ENCODE peak calls at places on chromosomes 6 and 20, in five cellular contexts. V is neural crest cell, B is fibroblast of pulmonary artery, G is fibroblast of lung, Z is HL-60. E is an unnamed sample.

GRCh38 chr6:35489995-35490791 is 6.7 kb downstream of the TEAD3 start:
- DNase-seq in B (peak), G (peak), Z (no peak), V (peak), E (peak)

GRCh38 chr20:29079769-29080690 is 2177.4 kb upstream of the DEFB115 start:
- DNase-seq in B (peak), G (peak), Z (no peak), V (no peak), E (no peak)

GRCh38 chr6:50822078-50822476 is 3.4 kb downstream of the TFAP2B start:
- DNase-seq in B (no peak), V (no peak), G (no peak), Z (no peak), E (no peak)

GRCh38 chr6:78831492-78831891 is 35.9 kb upstream of the IRAK1BP1 start:
- DNase-seq in Z (no peak), B (peak), V (no peak), G (peak), E (no peak)

GRCh38 chr20:40798066-40798465 is 109.0 kb upstream of the MAFB start:
- DNase-seq in Z (no peak), G (no peak), V (no peak), B (no peak), E (no peak)

GRCh38 chr6:84645563-84646266 is 118.7 kb downstream of the TBX18 start:
- DNase-seq in V (no peak), Z (no peak), G (peak), B (peak), E (no peak)

GRCh38 chr6:117616971-117617765 is 14.9 kb upstream of the GOPC start:
- DNase-seq in B (no peak), Z (no peak), G (no peak), V (no peak), E (no peak)

GRCh38 chr6:6131492-6132109 is 124.9 kb upstream of the NRN1 start:
- DNase-seq in V (no peak), Z (peak), G (no peak), B (no peak), E (no peak)

GRCh38 chr6:36752187-36752885 is 54.7 kb downstream of the RAB44 start:
- DNase-seq in V (no peak), B (no peak), G (no peak), Z (no peak), E (no peak)

GRCh38 chr6:164068533-164068932 is 654.0 kb downstream of the QKI start:
- DNase-seq in B (no peak), Z (no peak), V (no peak), G (peak), E (no peak)

GRCh38 chr20:32463642-32464400 is 105.7 kb downstream of the ASXL1 start:
- DNase-seq in V (peak), B (no peak), Z (no peak), G (no peak), E (no peak)

GRCh38 chr20:59765599-59766177 is 161.3 kb downstream of the PHACTR3 start:
- DNase-seq in B (no peak), V (peak), G (no peak), Z (no peak), E (peak)

GRCh38 chr6:23775127-23775526 is 350.9 kb upstream of the NRSN1 start:
- DNase-seq in V (no peak), B (no peak), Z (no peak), G (peak), E (no peak)

GRCh38 chr6:19812512-19813119 is 24.6 kb upstream of the ID4 start:
- DNase-seq in G (peak), V (no peak), B (peak), Z (peak), E (no peak)

GRCh38 chr6:38935051-38935450 is 113.5 kb upstream of the GLP1R start:
- DNase-seq in B (peak), G (no peak), Z (no peak), V (no peak), E (no peak)

GRCh38 chr6:132215805-132216204 is 185.5 kb downstream of the MOXD1 start:
- DNase-seq in V (no peak), G (no peak), Z (no peak), B (no peak), E (no peak)

GRCh38 chr6:3522561-3523287 is 65.9 kb upstream of the SLC22A23 start:
- DNase-seq in B (peak), V (no peak), G (peak), Z (no peak), E (no peak)

GRCh38 chr6:155958550-155958949 is 502.9 kb upstream of the NOX3 start:
- DNase-seq in G (no peak), V (no peak), Z (no peak), B (no peak), E (no peak)

GRCh38 chr6:75788894-75789293 is 39.9 kb downstream of the MYO6 start:
- DNase-seq in B (no peak), G (no peak), Z (no peak), V (no peak), E (no peak)

GRCh38 chr6:148465011-148465335 is 122.3 kb downstream of the SASH1 start:
- DNase-seq in Z (no peak), B (no peak), G (no peak), V (no peak), E (no peak)
- TF ChIP-seq CTCF in Z (no peak), B (no peak), G (no peak), V (no peak), E (no peak)

GRCh38 chr20:47521059-47521808 is 19.5 kb downstream of the NCOA3 start:
- DNase-seq in V (no peak), G (no peak), Z (no peak), B (no peak), E (no peak)
- TF ChIP-seq CTCF in V (peak), G (no peak), Z (no peak), B (no peak), E (no peak)

DNA sequence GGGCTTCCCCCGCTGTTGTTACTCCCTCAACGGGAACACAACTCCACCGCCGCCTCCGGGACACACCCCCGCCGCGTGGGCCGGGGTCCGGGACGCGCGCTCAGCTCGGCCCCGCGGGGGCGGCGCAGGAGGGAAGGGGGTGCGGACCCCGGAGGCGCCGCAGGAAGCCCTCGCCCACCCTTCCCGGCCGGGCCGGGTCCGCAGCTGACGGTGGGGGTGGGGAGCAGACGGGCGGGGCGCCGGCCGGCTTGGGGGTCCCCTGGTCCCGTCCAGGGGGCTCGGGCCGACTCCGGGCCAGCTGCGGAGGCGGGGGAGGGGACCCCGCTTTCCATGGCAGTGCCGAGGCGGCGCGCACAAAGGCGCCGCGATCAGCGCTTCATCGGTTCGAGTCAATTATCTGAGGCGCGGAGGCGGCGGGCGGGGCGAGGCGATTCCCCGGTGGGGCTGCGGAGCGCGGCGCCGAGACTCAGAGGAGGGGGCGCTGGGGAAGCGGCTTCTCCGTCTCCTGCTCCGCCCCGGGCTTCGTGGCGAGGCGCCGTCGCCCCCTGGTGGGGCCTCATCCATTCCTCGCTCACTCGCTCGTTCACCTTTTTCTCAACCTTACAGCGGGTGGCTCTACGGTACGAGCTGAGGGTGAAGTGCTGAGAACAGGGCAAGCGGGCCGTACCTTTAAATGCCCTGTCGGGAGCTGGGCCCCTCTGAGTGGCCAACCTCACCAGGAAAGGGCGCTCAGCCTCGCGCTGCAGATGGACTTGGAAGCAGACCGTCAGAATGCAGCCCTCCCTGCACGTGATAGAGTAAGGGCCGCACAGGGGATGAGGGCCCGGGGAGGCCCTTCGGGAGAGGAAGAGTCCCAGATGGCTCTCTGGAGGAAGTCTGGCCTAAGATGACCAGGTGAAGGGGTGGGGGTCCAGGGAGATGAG is 40.0 kb downstream of the SLC52A3 start:
- DNase-seq in B (peak), G (peak), V (peak), Z (peak), E (peak)
- TF ChIP-seq CTCF in B (peak), G (peak), V (peak), Z (peak), E (peak)

GRCh38 chr6:168355716-168356522 is 36.3 kb upstream of the DACT2 start:
- DNase-seq in G (no peak), Z (no peak), V (peak), B (peak), E (peak)
- TF ChIP-seq CTCF in G (no peak), Z (no peak), V (peak), B (peak), E (peak)

GRCh38 chr20:1440024-1440423 is 26.6 kb downstream of the NSFL1C start:
- DNase-seq in Z (peak), B (peak), G (no peak), V (no peak), E (no peak)
- TF ChIP-seq CTCF in Z (peak), B (peak), G (peak), V (no peak), E (peak)

GRCh38 chr20:38534756-38535155 is 46.2 kb upstream of the ADIG start:
- DNase-seq in B (no peak), V (no peak), G (no peak), Z (no peak), E (no peak)

GRCh38 chr20:38538789-38539188 is 42.2 kb upstream of the ADIG start:
- DNase-seq in V (no peak), G (no peak), Z (no peak), B (no peak), E (no peak)

GRCh38 chr20:38537176-38537575 is 43.8 kb upstream of the ADIG start:
- DNase-seq in V (no peak), B (no peak), G (no peak), Z (no peak), E (no peak)

DNA sequence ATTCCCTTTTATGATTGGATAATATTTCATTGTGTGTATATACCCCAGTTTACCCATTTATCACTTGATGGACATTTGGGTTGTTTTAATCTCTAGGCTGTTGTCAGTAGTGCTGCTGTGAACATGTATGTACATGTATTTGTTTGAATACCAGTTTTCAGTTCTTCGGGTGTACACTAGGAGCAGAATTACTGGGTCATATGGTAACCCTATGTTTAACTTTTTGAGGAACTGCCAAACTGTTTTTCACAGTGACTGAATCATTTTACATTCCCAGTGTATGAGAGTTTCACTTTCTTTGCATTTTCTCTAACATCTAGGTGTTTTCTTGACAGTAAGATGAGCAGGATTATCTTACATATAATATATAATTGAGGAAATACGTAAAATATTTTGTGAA is 44.7 kb upstream of the ADIG start:
- DNase-seq in G (peak), Z (no peak), V (no peak), B (no peak), E (no peak)
- TF ChIP-seq CTCF in G (no peak), Z (no peak), V (no peak), B (no peak), E (no peak)

GRCh38 chr6:30719356-30719755 is 796 bp upstream of the TUBB start:
- DNase-seq in Z (no peak), B (no peak), G (peak), V (no peak), E (no peak)

GRCh38 chr6:30719791-30720737 is at the start of gene TUBB:
- DNase-seq in G (peak), B (peak), Z (peak), V (peak), E (peak)

GRCh38 chr6:30716879-30717128 is 277 bp downstream of the MDC1 start:
- DNase-seq in G (no peak), B (no peak), V (no peak), Z (no peak), E (no peak)

GRCh38 chr6:30714263-30714662 is 2.8 kb downstream of the MDC1 start:
- DNase-seq in V (no peak), B (no peak), G (no peak), Z (no peak), E (no peak)

DNA sequence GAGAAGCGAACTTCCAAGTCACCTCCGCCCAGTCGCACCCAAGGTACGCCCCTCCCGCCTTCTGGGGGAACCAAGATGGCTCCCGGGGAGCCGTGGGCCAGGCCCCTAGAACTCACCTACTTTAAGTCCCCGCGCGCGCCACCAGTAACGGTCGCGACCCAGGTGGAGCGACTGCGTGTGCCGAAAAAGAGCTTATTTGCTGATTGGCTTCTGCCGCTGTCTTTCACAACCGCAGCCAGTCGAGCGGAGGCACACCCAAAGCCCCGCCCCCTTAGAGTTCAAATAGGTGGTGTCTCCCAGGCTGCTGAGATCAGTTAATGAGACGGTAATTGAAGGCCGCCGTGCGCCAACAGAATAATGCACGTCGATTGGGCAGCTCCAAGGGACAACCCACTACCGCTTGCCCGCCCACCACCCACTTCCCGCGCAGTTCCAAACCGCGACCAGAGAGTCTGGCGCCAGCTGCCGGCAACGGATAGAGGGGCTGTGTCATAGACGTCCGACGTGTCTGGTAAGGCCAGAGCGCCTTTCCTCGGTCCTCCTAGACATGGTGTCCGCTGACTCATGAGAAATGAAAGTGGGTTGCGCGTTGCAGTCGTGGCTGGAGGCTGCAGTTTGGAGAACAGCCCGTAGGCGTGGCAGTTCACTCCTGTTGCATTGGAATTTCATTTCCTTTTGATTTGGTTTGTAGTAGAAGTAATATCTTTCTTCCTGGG is at the start of gene MDC1:
- DNase-seq in B (peak), V (peak), Z (peak), G (peak), E (peak)
- TF ChIP-seq CTCF in B (peak), V (peak), Z (peak), G (no peak), E (peak)

GRCh38 chr6:127554435-127555006 is 22.5 kb upstream of the C6orf58 start:
- DNase-seq in B (peak), G (peak), Z (peak), V (no peak), E (no peak)
- TF ChIP-seq CTCF in B (peak), G (peak), Z (peak), V (peak), E (peak)

DNA sequence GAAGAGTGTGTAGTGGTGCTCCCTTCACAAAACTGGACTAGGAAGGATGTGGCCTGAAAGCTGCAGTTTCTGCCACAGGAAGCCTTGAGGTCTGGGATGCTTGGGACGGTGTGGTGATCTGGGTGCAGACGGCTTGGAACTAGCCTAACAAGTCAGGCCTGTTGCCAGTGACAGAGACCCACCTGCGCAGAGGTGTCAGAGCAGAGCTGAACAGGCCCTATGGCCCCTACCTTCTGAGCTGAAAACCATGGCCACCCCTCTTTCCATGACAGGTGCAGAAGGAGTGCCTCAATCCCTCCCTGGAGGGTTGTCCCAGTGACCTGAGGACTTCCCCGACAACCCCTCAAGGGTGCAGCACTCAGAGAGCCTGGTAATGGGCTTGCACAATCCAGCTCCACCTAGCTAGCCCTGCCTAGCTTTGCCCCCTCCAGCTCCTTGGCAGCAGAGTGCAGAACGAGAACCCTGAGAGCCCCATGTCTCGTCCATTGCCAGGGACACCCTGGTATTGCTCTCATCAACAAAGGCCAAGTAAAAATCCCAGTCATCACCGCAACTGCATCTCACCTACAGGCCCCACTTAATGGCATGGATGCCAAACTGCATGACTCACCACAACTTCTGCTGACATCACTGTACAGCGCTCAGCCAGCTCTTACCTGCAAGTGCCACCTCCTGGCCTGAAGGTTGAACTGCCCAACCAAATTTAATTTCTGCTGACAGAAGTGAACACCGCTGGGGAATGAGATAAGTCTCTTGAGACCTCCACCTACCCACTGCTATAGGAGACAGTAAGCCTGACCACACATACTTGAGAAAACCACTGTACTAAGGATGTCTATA is 563.1 kb downstream of the TFAP2A start:
- DNase-seq in Z (peak), V (no peak), G (peak), B (peak), E (no peak)
- TF ChIP-seq CTCF in Z (no peak), V (no peak), G (no peak), B (peak), E (peak)

E was measured in progenitor cell of endocrine pancreas.